ENCODE peak calls at places on chromosomes 1 and 21, in ten cellular contexts. One of them, this sample, is unnamed.

GRCh38 chr1:174114106-174114505 is 45.2 kb upstream of the RABGAP1L start:
- DNase-seq in GM23248: no peak
- DNase-seq in HepG2: no peak
- DNase-seq in AG04450: no peak
- DNase-seq in SJSA1: no peak
- DNase-seq in small intestine: no peak
- DNase-seq in HCT116: no peak
- DNase-seq in adrenal gland: no peak
- DNase-seq in lung: no peak
- DNase-seq in Peyer's patch: no peak
- DNase-seq in this sample: no peak

GRCh38 chr1:48556161-48556850 is 84.3 kb upstream of the SPATA6 start:
- DNase-seq in GM23248: no peak
- DNase-seq in HepG2: no peak
- DNase-seq in AG04450: no peak
- DNase-seq in SJSA1: no peak
- DNase-seq in small intestine: no peak
- DNase-seq in HCT116: no peak
- DNase-seq in adrenal gland: no peak
- DNase-seq in lung: no peak
- DNase-seq in Peyer's patch: no peak
- DNase-seq in this sample: no peak

GRCh38 chr1:109617291-109617801 is 2.1 kb downstream of the GNAT2 start:
- DNase-seq in GM23248: peak; percentile 95
- DNase-seq in HepG2: peak; percentile 82
- DNase-seq in AG04450: peak; percentile 81
- DNase-seq in SJSA1: peak; percentile 78
- DNase-seq in small intestine: peak; percentile 68
- DNase-seq in HCT116: peak; percentile 44
- DNase-seq in adrenal gland: peak; percentile 45
- DNase-seq in lung: no peak
- DNase-seq in Peyer's patch: no peak
- DNase-seq in this sample: no peak

GRCh38 chr1:217134857-217135568 is 411.8 kb upstream of the ESRRG start:
- DNase-seq in GM23248: no peak
- DNase-seq in HepG2: no peak
- DNase-seq in AG04450: no peak
- DNase-seq in SJSA1: no peak
- DNase-seq in small intestine: no peak
- DNase-seq in HCT116: no peak
- DNase-seq in adrenal gland: no peak
- DNase-seq in lung: no peak
- DNase-seq in Peyer's patch: no peak
- DNase-seq in this sample: no peak

GRCh38 chr1:200911361-200911760 is 16.7 kb downstream of the INAVA start:
- DNase-seq in GM23248: no peak
- DNase-seq in HepG2: no peak
- DNase-seq in AG04450: no peak
- DNase-seq in SJSA1: no peak
- DNase-seq in small intestine: no peak
- DNase-seq in HCT116: no peak
- DNase-seq in adrenal gland: no peak
- DNase-seq in lung: no peak
- DNase-seq in Peyer's patch: no peak
- DNase-seq in this sample: no peak

GRCh38 chr1:56477164-56478111 is 101.9 kb downstream of the PLPP3 start:
- DNase-seq in GM23248: peak; percentile 71
- DNase-seq in HepG2: peak; percentile 85
- DNase-seq in AG04450: peak; percentile 44
- DNase-seq in SJSA1: peak; percentile 78
- DNase-seq in small intestine: no peak
- DNase-seq in HCT116: no peak
- DNase-seq in adrenal gland: peak; percentile 69
- DNase-seq in lung: peak; percentile 74
- DNase-seq in Peyer's patch: peak; percentile 19
- DNase-seq in this sample: peak; percentile 64

GRCh38 chr1:234918216-234918841 is 210.3 kb downstream of the TOMM20 start:
- DNase-seq in GM23248: no peak
- DNase-seq in HepG2: no peak
- DNase-seq in AG04450: no peak
- DNase-seq in SJSA1: no peak
- DNase-seq in small intestine: no peak
- DNase-seq in HCT116: no peak
- DNase-seq in adrenal gland: peak; percentile 15
- DNase-seq in lung: no peak
- DNase-seq in Peyer's patch: no peak
- DNase-seq in this sample: no peak

GRCh38 chr1:96481410-96481809 is 240.2 kb upstream of the PTBP2 start:
- DNase-seq in GM23248: no peak
- DNase-seq in HepG2: no peak
- DNase-seq in AG04450: no peak
- DNase-seq in SJSA1: no peak
- DNase-seq in small intestine: no peak
- DNase-seq in HCT116: no peak
- DNase-seq in adrenal gland: no peak
- DNase-seq in lung: no peak
- DNase-seq in Peyer's patch: no peak
- DNase-seq in this sample: no peak

GRCh38 chr1:39754906-39755504 is 16.1 kb downstream of the OXCT2 start:
- DNase-seq in GM23248: no peak
- DNase-seq in HepG2: no peak
- DNase-seq in AG04450: no peak
- DNase-seq in SJSA1: no peak
- DNase-seq in small intestine: no peak
- DNase-seq in HCT116: no peak
- DNase-seq in adrenal gland: no peak
- DNase-seq in lung: no peak
- DNase-seq in Peyer's patch: no peak
- DNase-seq in this sample: no peak

GRCh38 chr1:197320991-197321531 is 53.0 kb downstream of the CRB1 start:
- DNase-seq in GM23248: peak; percentile 63
- DNase-seq in HepG2: no peak
- DNase-seq in AG04450: no peak
- DNase-seq in SJSA1: no peak
- DNase-seq in small intestine: no peak
- DNase-seq in HCT116: no peak
- DNase-seq in adrenal gland: no peak
- DNase-seq in lung: no peak
- DNase-seq in Peyer's patch: no peak
- DNase-seq in this sample: no peak

GRCh38 chr1:53413175-53414001 is 45.8 kb upstream of the DMRTB1 start:
- DNase-seq in GM23248: peak; percentile 87
- DNase-seq in HepG2: peak; percentile 16
- DNase-seq in AG04450: peak; percentile 33
- DNase-seq in SJSA1: peak; percentile 89
- DNase-seq in small intestine: no peak
- DNase-seq in HCT116: peak; percentile 85
- DNase-seq in adrenal gland: no peak
- DNase-seq in lung: no peak
- DNase-seq in Peyer's patch: no peak
- DNase-seq in this sample: no peak

GRCh38 chr1:203858055-203858454 is 3.3 kb upstream of the SNRPE start:
- DNase-seq in GM23248: peak; percentile 86
- DNase-seq in HepG2: no peak
- DNase-seq in AG04450: peak; percentile 63
- DNase-seq in SJSA1: peak; percentile 69
- DNase-seq in small intestine: no peak
- DNase-seq in HCT116: no peak
- DNase-seq in adrenal gland: no peak
- DNase-seq in lung: no peak
- DNase-seq in Peyer's patch: no peak
- DNase-seq in this sample: no peak

GRCh38 chr1:80582980-80583379 is 1217.8 kb upstream of the ADGRL2 start:
- DNase-seq in GM23248: no peak
- DNase-seq in HepG2: no peak
- DNase-seq in AG04450: no peak
- DNase-seq in SJSA1: no peak
- DNase-seq in small intestine: no peak
- DNase-seq in HCT116: no peak
- DNase-seq in adrenal gland: no peak
- DNase-seq in lung: no peak
- DNase-seq in Peyer's patch: no peak
- DNase-seq in this sample: no peak

GRCh38 chr21:42414928-42415769 is 11.4 kb downstream of the UBASH3A start:
- DNase-seq in GM23248: peak; percentile 60
- DNase-seq in HepG2: no peak
- DNase-seq in AG04450: no peak
- DNase-seq in SJSA1: peak; percentile 75
- DNase-seq in small intestine: peak; percentile 52
- DNase-seq in HCT116: peak; percentile 63
- DNase-seq in adrenal gland: peak; percentile 40
- DNase-seq in lung: no peak
- DNase-seq in Peyer's patch: peak; percentile 72
- DNase-seq in this sample: no peak

GRCh38 chr1:30286241-30286983 is 437.0 kb downstream of the MATN1 start:
- DNase-seq in GM23248: no peak
- DNase-seq in HepG2: no peak
- DNase-seq in AG04450: no peak
- DNase-seq in SJSA1: no peak
- DNase-seq in small intestine: no peak
- DNase-seq in HCT116: no peak
- DNase-seq in adrenal gland: no peak
- DNase-seq in lung: no peak
- DNase-seq in Peyer's patch: no peak
- DNase-seq in this sample: no peak

GRCh38 chr1:180198186-180198585 is 31.9 kb upstream of the LHX4 start:
- DNase-seq in GM23248: no peak
- DNase-seq in HepG2: no peak
- DNase-seq in AG04450: no peak
- DNase-seq in SJSA1: no peak
- DNase-seq in small intestine: no peak
- DNase-seq in HCT116: no peak
- DNase-seq in adrenal gland: no peak
- DNase-seq in lung: no peak
- DNase-seq in Peyer's patch: no peak
- DNase-seq in this sample: no peak

GRCh38 chr1:19465123-19465522 is 20.2 kb downstream of the CAPZB start:
- DNase-seq in GM23248: peak; percentile 88
- DNase-seq in HepG2: no peak
- DNase-seq in AG04450: no peak
- DNase-seq in SJSA1: no peak
- DNase-seq in small intestine: no peak
- DNase-seq in HCT116: no peak
- DNase-seq in adrenal gland: peak; percentile 80
- DNase-seq in lung: no peak
- DNase-seq in Peyer's patch: no peak
- DNase-seq in this sample: no peak

GRCh38 chr1:173601588-173601987 is 1.3 kb downstream of the SLC9C2 start:
- DNase-seq in GM23248: no peak
- DNase-seq in HepG2: no peak
- DNase-seq in AG04450: no peak
- DNase-seq in SJSA1: no peak
- DNase-seq in small intestine: no peak
- DNase-seq in HCT116: no peak
- DNase-seq in adrenal gland: no peak
- DNase-seq in lung: no peak
- DNase-seq in Peyer's patch: no peak
- DNase-seq in this sample: no peak

GRCh38 chr1:68372487-68372886 is 77.3 kb downstream of the RPE65 start:
- DNase-seq in GM23248: no peak
- DNase-seq in HepG2: no peak
- DNase-seq in AG04450: no peak
- DNase-seq in SJSA1: no peak
- DNase-seq in small intestine: no peak
- DNase-seq in HCT116: no peak
- DNase-seq in adrenal gland: no peak
- DNase-seq in lung: no peak
- DNase-seq in Peyer's patch: no peak
- DNase-seq in this sample: no peak
- H3K27ac ChIP-seq in GM23248: no peak overlapping the region
- H3K27ac ChIP-seq in HepG2: no peak overlapping the region
- H3K27ac ChIP-seq in AG04450: no peak overlapping the region
- H3K27ac ChIP-seq in SJSA1: no peak overlapping the region
- H3K27ac ChIP-seq in small intestine: no peak overlapping the region
- H3K27ac ChIP-seq in HCT116: no peak overlapping the region
- H3K27ac ChIP-seq in adrenal gland: no peak overlapping the region
- H3K27ac ChIP-seq in lung: no peak overlapping the region
- H3K27ac ChIP-seq in Peyer's patch: no peak overlapping the region
- H3K27ac ChIP-seq in this sample: no peak overlapping the region

DNA sequence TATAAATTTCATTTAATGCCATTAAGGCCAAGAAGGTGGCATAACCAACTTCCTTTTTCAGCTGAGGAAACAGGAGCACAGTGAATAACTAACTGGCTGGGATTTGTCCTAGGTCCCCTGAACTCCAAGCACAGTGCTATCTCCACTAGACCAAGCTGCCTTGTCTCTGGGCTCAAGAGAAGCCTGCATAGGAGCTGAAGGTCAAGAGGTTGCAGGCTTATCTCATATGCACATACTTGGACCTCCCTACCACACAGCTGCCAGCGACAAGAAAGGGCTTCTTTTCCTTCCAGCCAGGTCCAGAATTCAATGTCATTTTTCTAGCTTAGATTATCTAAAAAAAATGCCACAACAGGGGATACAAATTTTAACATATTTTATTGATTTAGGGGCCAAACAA is 27.1 kb downstream of the AK2 start:
- DNase-seq in GM23248: no peak
- DNase-seq in HepG2: no peak
- DNase-seq in AG04450: no peak
- DNase-seq in SJSA1: no peak
- DNase-seq in small intestine: no peak
- DNase-seq in HCT116: no peak
- DNase-seq in adrenal gland: no peak
- DNase-seq in lung: no peak
- DNase-seq in Peyer's patch: no peak
- DNase-seq in this sample: no peak
- H3K27ac ChIP-seq in GM23248: no peak overlapping the region
- H3K27ac ChIP-seq in HepG2: no peak overlapping the region
- H3K27ac ChIP-seq in AG04450: no peak overlapping the region
- H3K27ac ChIP-seq in SJSA1: no peak overlapping the region
- H3K27ac ChIP-seq in small intestine: no peak overlapping the region
- H3K27ac ChIP-seq in HCT116: no peak overlapping the region
- H3K27ac ChIP-seq in adrenal gland: no peak overlapping the region
- H3K27ac ChIP-seq in lung: peak overlapping the region; percentile 62
- H3K27ac ChIP-seq in Peyer's patch: no peak overlapping the region
- H3K27ac ChIP-seq in this sample: no peak overlapping the region

GRCh38 chr1:156689035-156689959 is 12.1 kb upstream of the NES start:
- DNase-seq in GM23248: peak; percentile 90
- DNase-seq in HepG2: peak; percentile 75
- DNase-seq in AG04450: peak; percentile 65
- DNase-seq in SJSA1: peak; percentile 91
- DNase-seq in small intestine: peak; percentile 72
- DNase-seq in HCT116: peak; percentile 81
- DNase-seq in adrenal gland: peak; percentile 75
- DNase-seq in lung: peak; percentile 77
- DNase-seq in Peyer's patch: peak; percentile 74
- DNase-seq in this sample: peak; percentile 63
- H3K27ac ChIP-seq in GM23248: no peak overlapping the region
- H3K27ac ChIP-seq in HepG2: no peak overlapping the region
- H3K27ac ChIP-seq in AG04450: no peak overlapping the region
- H3K27ac ChIP-seq in SJSA1: no peak overlapping the region
- H3K27ac ChIP-seq in small intestine: no peak overlapping the region
- H3K27ac ChIP-seq in HCT116: peak overlapping the region; percentile 49
- H3K27ac ChIP-seq in adrenal gland: no peak overlapping the region
- H3K27ac ChIP-seq in lung: no peak overlapping the region
- H3K27ac ChIP-seq in Peyer's patch: no peak overlapping the region
- H3K27ac ChIP-seq in this sample: no peak overlapping the region

DNA sequence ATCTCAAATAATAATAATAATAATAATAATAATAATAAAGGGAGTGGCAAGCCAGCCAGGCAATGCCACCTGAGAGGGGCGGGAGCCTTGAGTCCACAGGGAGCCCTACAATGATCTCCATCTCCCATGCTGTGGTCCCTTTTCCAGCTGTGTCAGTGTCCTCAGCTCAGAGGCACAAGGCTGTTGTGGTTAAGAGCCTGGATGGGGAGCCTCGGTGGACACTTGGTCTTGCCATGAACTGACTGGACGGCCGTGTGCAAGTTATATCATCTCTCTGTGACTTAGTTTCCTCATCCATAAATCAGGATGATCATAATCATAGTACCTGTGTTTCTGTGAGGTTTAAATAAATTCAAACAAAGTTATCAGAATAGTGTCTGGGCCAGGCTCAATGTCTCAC is 127.8 kb upstream of the TIAM1 start:
- DNase-seq in GM23248: no peak
- DNase-seq in HepG2: no peak
- DNase-seq in AG04450: no peak
- DNase-seq in SJSA1: no peak
- DNase-seq in small intestine: no peak
- DNase-seq in HCT116: no peak
- DNase-seq in adrenal gland: no peak
- DNase-seq in lung: no peak
- DNase-seq in Peyer's patch: no peak
- DNase-seq in this sample: no peak
- H3K27ac ChIP-seq in GM23248: no peak overlapping the region
- H3K27ac ChIP-seq in HepG2: no peak overlapping the region
- H3K27ac ChIP-seq in AG04450: no peak overlapping the region
- H3K27ac ChIP-seq in SJSA1: no peak overlapping the region
- H3K27ac ChIP-seq in small intestine: no peak overlapping the region
- H3K27ac ChIP-seq in HCT116: no peak overlapping the region
- H3K27ac ChIP-seq in adrenal gland: no peak overlapping the region
- H3K27ac ChIP-seq in lung: no peak overlapping the region
- H3K27ac ChIP-seq in Peyer's patch: no peak overlapping the region
- H3K27ac ChIP-seq in this sample: peak overlapping the region; percentile 89

This sample was measured in substantia nigra.